ENCODE peak calls at places on chromosome 9, in four cellular contexts. One of them, this sample, is unnamed.

GRCh38 chr9:91161465-91162275 is 200.0 kb downstream of the AUH start:
- DNase-seq in ovary: no peak
- DNase-seq in GM23338: no peak
- DNase-seq in choroid plexus epithelial cell: no peak
- DNase-seq in this sample: no peak

GRCh38 chr9:76136986-76137385 is 246.5 kb downstream of the PCSK5 start:
- DNase-seq in ovary: peak; percentile 33
- DNase-seq in GM23338: peak; percentile 25
- DNase-seq in choroid plexus epithelial cell: peak; percentile 80
- DNase-seq in this sample: no peak

GRCh38 chr9:131271506-131271931 is 4.8 kb downstream of the FAM78A start:
- DNase-seq in ovary: no peak
- DNase-seq in GM23338: no peak
- DNase-seq in choroid plexus epithelial cell: no peak
- DNase-seq in this sample: no peak

GRCh38 chr9:95062601-95063065 is 254.9 kb downstream of the FANCC start:
- DNase-seq in ovary: no peak
- DNase-seq in GM23338: no peak
- DNase-seq in choroid plexus epithelial cell: no peak
- DNase-seq in this sample: no peak

GRCh38 chr9:123522921-123523320 is 166.9 kb downstream of the CRB2 start:
- DNase-seq in ovary: no peak
- DNase-seq in GM23338: no peak
- DNase-seq in choroid plexus epithelial cell: no peak
- DNase-seq in this sample: no peak

GRCh38 chr9:20621553-20622329 is 558 bp downstream of the MLLT3 start:
- DNase-seq in ovary: peak; percentile 83
- DNase-seq in GM23338: peak; percentile 68
- DNase-seq in choroid plexus epithelial cell: peak; percentile 80
- DNase-seq in this sample: no peak

GRCh38 chr9:27499481-27499880 is 24.6 kb upstream of the IFNK start:
- DNase-seq in ovary: no peak
- DNase-seq in GM23338: peak; percentile 13
- DNase-seq in choroid plexus epithelial cell: peak; percentile 47
- DNase-seq in this sample: no peak

GRCh38 chr9:85332487-85332886 is 409.3 kb downstream of the AGTPBP1 start:
- DNase-seq in ovary: no peak
- DNase-seq in GM23338: peak; percentile 86
- DNase-seq in choroid plexus epithelial cell: no peak
- DNase-seq in this sample: no peak

GRCh38 chr9:133184971-133185370 is 21.3 kb upstream of the GBGT1 start:
- DNase-seq in ovary: peak; percentile 75
- DNase-seq in GM23338: peak; percentile 75
- DNase-seq in choroid plexus epithelial cell: peak; percentile 90
- DNase-seq in this sample: peak; percentile 34

GRCh38 chr9:78609471-78609870 is 312.5 kb downstream of the PSAT1 start:
- DNase-seq in ovary: no peak
- DNase-seq in GM23338: no peak
- DNase-seq in choroid plexus epithelial cell: no peak
- DNase-seq in this sample: no peak

GRCh38 chr9:105129731-105130130 is 114.7 kb upstream of the SLC44A1 start:
- DNase-seq in ovary: no peak
- DNase-seq in GM23338: no peak
- DNase-seq in choroid plexus epithelial cell: no peak
- DNase-seq in this sample: no peak

GRCh38 chr9:41229408-41230401 is 40.6 kb upstream of the ZNG1F start:
- DNase-seq in ovary: peak; percentile 19
- DNase-seq in GM23338: peak; percentile 0
- DNase-seq in choroid plexus epithelial cell: peak; percentile 15
- DNase-seq in this sample: peak; percentile 6

DNA sequence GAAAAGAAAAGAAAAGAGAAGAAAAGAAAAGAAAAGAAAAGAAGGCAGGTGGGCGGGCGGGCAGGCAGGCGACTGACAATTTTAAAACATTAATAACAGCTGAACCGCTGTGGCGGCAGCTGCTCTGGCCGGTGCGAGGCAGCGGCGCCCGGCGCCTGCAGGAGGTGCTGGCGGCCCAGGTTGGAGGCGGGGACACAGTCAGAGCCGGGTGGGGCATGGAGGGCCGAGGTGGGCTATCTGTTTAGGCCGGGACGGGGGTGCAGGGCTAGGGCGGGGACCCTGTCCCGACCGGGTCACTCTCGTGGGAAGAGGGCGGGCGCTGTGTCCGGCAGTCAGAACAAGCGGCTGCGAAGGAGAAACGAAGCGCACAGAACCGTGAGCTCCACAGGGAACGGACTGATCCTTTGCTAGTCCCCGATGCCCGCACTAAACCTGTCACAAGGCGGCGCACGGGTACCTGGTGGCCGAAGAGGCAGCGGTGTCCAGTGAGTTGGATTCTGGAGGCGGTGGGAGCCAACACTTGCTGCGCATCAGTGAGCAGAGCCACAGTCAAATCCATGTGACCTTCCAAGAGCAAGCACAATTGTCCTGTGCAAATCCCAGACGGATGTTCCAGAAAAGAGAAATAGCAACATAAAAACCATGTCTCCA is 13.6 kb upstream of the ALDOB start:
- DNase-seq in ovary: peak; percentile 69
- DNase-seq in GM23338: peak; percentile 93
- DNase-seq in choroid plexus epithelial cell: peak; percentile 79
- DNase-seq in this sample: peak; percentile 48
- TF ChIP-seq CTCF in ovary: peak; percentile 57
- TF ChIP-seq CTCF in GM23338: peak; percentile 84
- TF ChIP-seq CTCF in choroid plexus epithelial cell: peak; percentile 58
- TF ChIP-seq CTCF in this sample: peak; percentile 83

DNA sequence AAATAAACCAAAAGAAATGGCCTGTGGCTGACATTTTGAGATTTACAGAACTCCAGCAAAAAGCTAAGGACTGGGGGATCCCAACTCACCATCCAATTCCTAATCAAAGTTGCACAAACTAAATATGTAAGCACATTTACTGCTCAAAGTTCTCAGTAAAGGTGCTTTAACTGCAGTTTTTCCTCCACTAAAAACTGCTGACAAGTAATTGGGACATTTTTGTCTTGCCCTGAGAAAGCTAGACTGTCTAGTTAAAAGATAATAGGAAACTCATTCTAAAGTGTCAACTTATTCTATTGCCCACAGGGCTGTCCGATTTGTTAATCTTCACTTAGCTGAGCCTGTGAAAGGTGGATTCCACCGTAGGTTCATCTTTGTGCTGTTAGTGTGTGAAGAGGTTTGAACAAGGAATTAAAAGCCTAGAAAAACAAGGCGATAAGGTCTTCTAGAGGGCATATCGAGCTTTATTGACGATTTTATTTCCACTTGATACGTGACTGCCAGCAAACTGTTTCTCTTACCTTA is 1.0 kb downstream of the DOCK8 start:
- DNase-seq in ovary: no peak
- DNase-seq in GM23338: no peak
- DNase-seq in choroid plexus epithelial cell: no peak
- DNase-seq in this sample: no peak
- H3K4me3 ChIP-seq in ovary: peak overlapping the region; percentile 43
- H3K4me3 ChIP-seq in GM23338: peak overlapping the region; percentile 79
- H3K4me3 ChIP-seq in choroid plexus epithelial cell: no peak overlapping the region
- H3K4me3 ChIP-seq in this sample: no peak overlapping the region

DNA sequence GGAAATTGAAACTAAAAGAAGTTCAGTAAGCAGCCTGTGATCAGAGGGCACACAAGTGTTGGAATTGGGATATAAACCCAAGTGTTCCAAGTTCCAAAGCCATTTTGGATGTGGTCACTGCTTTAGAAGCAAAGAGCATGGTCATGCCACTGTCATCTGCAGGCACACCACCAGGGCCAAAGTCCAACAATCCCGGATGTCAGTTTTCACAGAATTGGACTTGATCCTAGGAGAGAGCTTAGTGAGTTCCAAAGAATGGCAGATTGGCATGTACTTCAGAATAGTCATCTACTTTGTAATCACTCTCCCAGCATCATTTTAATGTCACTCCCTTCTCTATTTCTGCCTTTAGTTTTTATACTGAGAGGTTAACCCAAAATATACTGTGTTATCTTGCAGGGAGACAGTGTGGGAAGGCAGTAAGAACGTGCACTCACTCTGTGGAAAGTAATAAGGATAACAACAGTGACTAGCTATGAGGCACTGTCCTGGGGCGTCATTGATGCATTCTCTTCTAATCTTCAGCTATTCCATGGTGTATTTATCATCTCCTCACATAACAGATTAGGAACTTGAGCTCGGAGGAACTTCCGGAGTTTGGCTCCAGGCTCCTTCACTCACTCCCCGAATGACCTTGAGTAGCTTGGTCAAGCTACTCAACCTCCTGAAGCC is 388.0 kb downstream of the ACTL7B start:
- DNase-seq in ovary: no peak
- DNase-seq in GM23338: no peak
- DNase-seq in choroid plexus epithelial cell: no peak
- DNase-seq in this sample: no peak
- TF ChIP-seq CTCF in ovary: no peak
- TF ChIP-seq CTCF in GM23338: no peak
- TF ChIP-seq CTCF in choroid plexus epithelial cell: no peak
- TF ChIP-seq CTCF in this sample: no peak

DNA sequence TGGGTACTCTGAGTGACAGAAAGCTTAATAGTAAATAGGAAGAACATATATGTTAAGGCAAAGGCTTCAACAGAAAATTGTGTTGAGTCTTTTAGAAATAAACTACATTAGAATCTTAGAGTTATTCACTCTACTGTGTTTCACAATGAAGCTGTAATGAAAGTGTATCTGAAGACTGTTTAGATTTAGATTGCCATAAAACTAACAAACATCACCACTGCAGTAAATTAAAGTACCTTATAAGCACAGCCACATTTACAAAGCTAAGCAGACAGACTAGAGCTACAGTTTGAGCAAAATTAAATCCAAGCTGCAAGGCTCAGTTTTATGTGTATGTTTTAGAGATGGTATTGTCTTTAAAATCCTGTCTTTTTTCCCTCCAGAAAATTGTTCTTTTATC is 172.4 kb downstream of the PBX3 start:
- DNase-seq in ovary: no peak
- DNase-seq in GM23338: no peak
- DNase-seq in choroid plexus epithelial cell: no peak
- DNase-seq in this sample: no peak
- H3K4me3 ChIP-seq in ovary: no peak overlapping the region
- H3K4me3 ChIP-seq in GM23338: no peak overlapping the region
- H3K4me3 ChIP-seq in choroid plexus epithelial cell: no peak overlapping the region
- H3K4me3 ChIP-seq in this sample: no peak overlapping the region

GRCh38 chr9:70579686-70580085 is 165.2 kb upstream of the KLF9 start:
- DNase-seq in ovary: no peak
- DNase-seq in GM23338: no peak
- DNase-seq in choroid plexus epithelial cell: no peak
- DNase-seq in this sample: no peak

GRCh38 chr9:70577671-70578070 is 163.2 kb upstream of the KLF9 start:
- DNase-seq in ovary: no peak
- DNase-seq in GM23338: no peak
- DNase-seq in choroid plexus epithelial cell: no peak
- DNase-seq in this sample: no peak

GRCh38 chr9:70576121-70576520 is 161.7 kb upstream of the KLF9 start:
- DNase-seq in ovary: no peak
- DNase-seq in GM23338: no peak
- DNase-seq in choroid plexus epithelial cell: no peak
- DNase-seq in this sample: no peak

GRCh38 chr9:70580593-70581195 is 166.2 kb upstream of the KLF9 start:
- DNase-seq in ovary: no peak
- DNase-seq in GM23338: no peak
- DNase-seq in choroid plexus epithelial cell: no peak
- DNase-seq in this sample: no peak

DNA sequence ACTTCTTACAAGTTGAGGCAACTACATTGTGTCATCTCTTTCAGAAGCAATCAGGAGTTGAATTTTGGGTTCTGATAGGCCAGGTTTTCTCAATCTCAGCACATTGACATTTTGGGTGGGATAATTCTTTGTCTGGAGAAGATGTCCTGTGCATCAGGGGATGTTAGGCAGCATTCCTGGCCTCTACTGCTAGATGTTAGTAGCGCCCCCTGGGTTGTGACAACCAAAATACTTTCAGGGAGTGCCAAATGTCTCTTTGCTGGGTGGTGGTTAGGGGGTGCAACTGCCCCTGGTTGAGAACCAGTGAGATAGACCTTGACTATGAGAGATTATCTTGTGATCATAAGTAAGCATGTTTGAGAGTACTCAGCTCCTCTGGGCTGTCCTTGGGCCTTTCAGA is 164.3 kb upstream of the KLF9 start:
- DNase-seq in ovary: no peak
- DNase-seq in GM23338: peak; percentile 35
- DNase-seq in choroid plexus epithelial cell: no peak
- DNase-seq in this sample: no peak
- TF ChIP-seq CTCF in ovary: no peak
- TF ChIP-seq CTCF in GM23338: peak; percentile 53
- TF ChIP-seq CTCF in choroid plexus epithelial cell: peak; percentile 19
- TF ChIP-seq CTCF in this sample: no peak

GRCh38 chr9:134328341-134328840 is 2.1 kb downstream of the RXRA start:
- DNase-seq in ovary: no peak
- DNase-seq in GM23338: no peak
- DNase-seq in choroid plexus epithelial cell: peak; percentile 44
- DNase-seq in this sample: no peak

GRCh38 chr9:134325813-134326753 is at the start of gene RXRA:
- DNase-seq in ovary: peak; percentile 90
- DNase-seq in GM23338: peak; percentile 75
- DNase-seq in choroid plexus epithelial cell: peak; percentile 87
- DNase-seq in this sample: peak; percentile 32

GRCh38 chr9:134328841-134329575 is 2.8 kb downstream of the RXRA start:
- DNase-seq in ovary: peak; percentile 75
- DNase-seq in GM23338: no peak
- DNase-seq in choroid plexus epithelial cell: peak; percentile 36
- DNase-seq in this sample: no peak

GRCh38 chr9:134326754-134327526 is 685 bp downstream of the RXRA start:
- DNase-seq in ovary: no peak
- DNase-seq in GM23338: peak; percentile 63
- DNase-seq in choroid plexus epithelial cell: peak; percentile 46
- DNase-seq in this sample: no peak

DNA sequence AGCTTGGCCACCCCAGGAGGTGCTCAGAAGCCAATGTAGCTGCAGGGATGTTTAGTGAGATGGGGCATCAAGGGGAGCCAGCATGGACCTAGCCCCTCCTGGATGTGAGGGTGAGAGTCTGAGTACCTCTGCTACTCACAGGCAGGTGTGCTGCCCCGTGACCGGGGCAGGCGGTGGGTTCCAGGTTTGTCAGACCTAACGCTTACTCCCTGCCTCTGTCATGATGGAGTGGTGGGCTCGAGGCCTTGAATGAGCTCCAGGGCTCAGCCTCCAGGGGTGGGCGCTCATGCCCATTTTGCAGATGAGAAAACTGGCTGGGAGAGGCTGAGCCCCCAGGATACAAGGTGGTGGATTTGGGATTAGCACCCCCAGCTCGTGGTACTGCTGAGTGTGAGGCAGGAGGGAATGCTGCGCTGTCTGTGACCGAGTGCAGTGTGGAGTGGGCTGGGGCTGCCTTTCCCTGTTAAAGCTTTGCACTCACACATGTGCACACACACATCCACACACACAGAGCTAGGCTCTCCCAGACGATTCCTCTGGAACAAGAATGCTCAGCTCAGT is 1.5 kb downstream of the RXRA start:
- DNase-seq in ovary: no peak
- DNase-seq in GM23338: no peak
- DNase-seq in choroid plexus epithelial cell: peak; percentile 24
- DNase-seq in this sample: no peak
- H3K4me3 ChIP-seq in ovary: peak overlapping the region; percentile 65
- H3K4me3 ChIP-seq in GM23338: peak overlapping the region; percentile 70
- H3K4me3 ChIP-seq in choroid plexus epithelial cell: peak overlapping the region; percentile 70
- H3K4me3 ChIP-seq in this sample: peak overlapping the region; percentile 79

GRCh38 chr9:15115041-15115440 is 192.0 kb downstream of the TTC39B start:
- DNase-seq in ovary: no peak
- DNase-seq in GM23338: no peak
- DNase-seq in choroid plexus epithelial cell: no peak
- DNase-seq in this sample: no peak
- TF ChIP-seq CTCF in ovary: no peak
- TF ChIP-seq CTCF in GM23338: no peak
- TF ChIP-seq CTCF in choroid plexus epithelial cell: no peak
- TF ChIP-seq CTCF in this sample: no peak

This sample was measured in LNCaP clone FGC.